ENCODE peak calls at places on chromosomes 1 and 21, in five cellular contexts. R, E, A, F and P are unnamed samples.

GRCh38 chr1:177526201-177526600 is 355.4 kb downstream of the BRINP2 start:
- DNase-seq in F (no peak), E (no peak), A (no peak), R (no peak), P (no peak)

GRCh38 chr1:91803133-91803532 is 82.8 kb downstream of the TGFBR3 start:
- DNase-seq in F (peak; percentile 46), A (no peak), E (peak; percentile 50), R (no peak), P (peak; percentile 72)

GRCh38 chr1:172726740-172727139 is 67.8 kb downstream of the FASLG start:
- DNase-seq in R (no peak), A (no peak), F (no peak), E (no peak), P (no peak)

GRCh38 chr1:166903232-166903631 is 27.2 kb upstream of the TADA1 start:
- DNase-seq in F (no peak), A (no peak), E (no peak), R (no peak), P (no peak)

GRCh38 chr1:224640587-224640986 is 24.5 kb downstream of the CNIH3 start:
- DNase-seq in A (no peak), R (no peak), F (no peak), E (no peak), P (no peak)

GRCh38 chr1:89704014-89704413 is 71.1 kb downstream of the LRRC8C start:
- DNase-seq in R (no peak), F (no peak), E (no peak), A (no peak), P (no peak)

GRCh38 chr1:247373721-247374141 is 42.1 kb upstream of the ZNF496 start:
- DNase-seq in R (peak; percentile 54), E (peak; percentile 81), A (peak; percentile 67), F (peak; percentile 62), P (no peak)

GRCh38 chr1:59057211-59057694 is 239.6 kb upstream of the FGGY start:
- DNase-seq in A (no peak), F (peak; percentile 99), E (peak; percentile 99), R (peak; percentile 69), P (peak; percentile 89)

GRCh38 chr1:229364216-229365065 is 21.6 kb upstream of the CCSAP start:
- DNase-seq in F (no peak), R (no peak), A (no peak), E (no peak), P (no peak)

GRCh38 chr21:35375115-35375514 is 326.0 kb upstream of the RUNX1 start:
- DNase-seq in R (no peak), F (peak; percentile 69), E (peak; percentile 93), A (no peak), P (no peak)

GRCh38 chr1:162690672-162691434 is 58.6 kb downstream of the DDR2 start:
- DNase-seq in R (peak; percentile 93), A (no peak), E (peak; percentile 98), F (peak; percentile 86), P (peak; percentile 90)

GRCh38 chr1:175420491-175420827 is 227.9 kb upstream of the KIAA0040 start:
- DNase-seq in E (no peak), A (no peak), F (no peak), R (no peak), P (no peak)

GRCh38 chr21:32414579-32415358 is 2.3 kb downstream of the EVA1C start:
- DNase-seq in F (peak; percentile 55), R (no peak), A (no peak), E (peak; percentile 66), P (no peak)

GRCh38 chr1:231334079-231334666 is 3.5 kb downstream of the EXOC8 start:
- DNase-seq in E (no peak), R (no peak), F (no peak), A (no peak), P (no peak)

GRCh38 chr1:231335663-231336602 is 1.7 kb downstream of the EXOC8 start:
- DNase-seq in E (peak; percentile 47), F (peak; percentile 29), A (no peak), R (no peak), P (no peak)

GRCh38 chr1:231337043-231337471 is 595 bp downstream of the EXOC8 start:
- DNase-seq in A (no peak), R (no peak), E (no peak), F (no peak), P (peak; percentile 68)

GRCh38 chr1:231332761-231333160 is 4.9 kb downstream of the EXOC8 start:
- DNase-seq in F (no peak), E (no peak), R (no peak), A (no peak), P (no peak)

DNA sequence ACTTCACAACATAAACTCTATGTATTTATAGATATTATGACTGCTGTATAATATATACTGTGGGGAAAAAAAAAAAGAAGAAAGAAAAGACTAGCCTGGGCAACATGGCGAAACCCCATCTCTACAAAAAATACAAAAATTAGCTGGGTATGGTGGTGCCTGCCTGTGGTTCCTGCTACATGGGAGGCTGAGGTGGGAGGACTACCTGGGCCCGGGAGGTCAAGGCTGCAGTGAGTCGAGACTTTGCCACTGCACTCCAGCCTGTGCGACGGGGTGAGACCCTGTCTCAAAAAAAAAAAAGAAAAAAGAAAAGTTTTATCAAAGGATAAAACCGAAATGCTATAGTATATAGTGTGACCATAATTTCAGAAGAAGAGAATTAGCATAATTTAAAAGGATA is 2.7 kb downstream of the EXOC8 start:
- DNase-seq in E (no peak), A (no peak), R (no peak), F (no peak), P (no peak)
- H3K4me3 ChIP-seq in E (peak overlapping the region; percentile 98), A (peak overlapping the region; percentile 98), R (no peak overlapping the region), F (peak overlapping the region; percentile 62), P (peak overlapping the region; percentile 97)

GRCh38 chr1:228242313-228242864 is 34.5 kb downstream of the OBSCN start:
- DNase-seq in E (no peak), A (no peak), F (no peak), R (no peak), P (no peak)
- H3K9me3 ChIP-seq in E (no peaks in the 10 kb centered on the region), A (peaks cover 23% of the 10 kb centered on the region), F (no peaks in the 10 kb centered on the region), R (peaks cover 10% of the 10 kb centered on the region), P (peaks cover 57% of the 10 kb centered on the region)

GRCh38 chr1:10494754-10495474 is 20.2 kb downstream of the PEX14 start:
- DNase-seq in F (peak; percentile 69), E (peak; percentile 78), A (peak; percentile 85), R (peak; percentile 69), P (peak; percentile 75)

GRCh38 chr1:10495942-10496341 is 21.2 kb downstream of the PEX14 start:
- DNase-seq in R (no peak), F (no peak), A (no peak), E (no peak), P (no peak)

GRCh38 chr1:10497109-10497508 is 22.4 kb downstream of the PEX14 start:
- DNase-seq in R (no peak), A (no peak), E (no peak), F (no peak), P (no peak)

GRCh38 chr1:10494418-10494753 is 19.6 kb downstream of the PEX14 start:
- DNase-seq in F (no peak), A (no peak), R (no peak), E (no peak), P (no peak)

DNA sequence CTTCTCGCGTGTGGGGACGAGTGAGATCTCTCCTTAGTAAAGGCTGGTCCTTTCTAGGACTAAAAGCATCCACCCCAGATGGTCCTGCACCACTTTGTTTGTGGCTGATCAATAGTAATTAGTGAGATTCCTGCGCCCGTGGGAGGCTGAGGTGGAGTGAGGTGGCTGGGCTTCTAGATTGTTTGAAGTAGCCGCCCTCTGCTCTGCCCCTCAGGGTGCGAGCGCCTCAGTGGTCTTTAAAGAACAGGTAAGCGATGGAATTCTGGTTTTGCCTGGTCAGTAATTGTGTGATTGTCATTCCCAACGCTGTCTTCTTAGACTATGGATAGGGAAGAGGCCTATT is 20.7 kb downstream of the PEX14 start:
- DNase-seq in E (no peak), A (no peak), F (no peak), R (no peak), P (no peak)
- H3K4me3 ChIP-seq in E (peak overlapping the region; percentile 72), A (peak overlapping the region; percentile 28), F (no peak overlapping the region), R (no peak overlapping the region), P (no peak overlapping the region)

GRCh38 chr1:180387413-180387812 is 115.0 kb downstream of the ACBD6 start:
- DNase-seq in F (no peak), E (no peak), A (no peak), R (no peak), P (no peak)
- H3K9me3 ChIP-seq in F (no peaks in the 10 kb centered on the region), E (no peaks in the 10 kb centered on the region), A (peaks cover 20% of the 10 kb centered on the region), R (peaks cover 14% of the 10 kb centered on the region), P (peaks cover 12% of the 10 kb centered on the region)

DNA sequence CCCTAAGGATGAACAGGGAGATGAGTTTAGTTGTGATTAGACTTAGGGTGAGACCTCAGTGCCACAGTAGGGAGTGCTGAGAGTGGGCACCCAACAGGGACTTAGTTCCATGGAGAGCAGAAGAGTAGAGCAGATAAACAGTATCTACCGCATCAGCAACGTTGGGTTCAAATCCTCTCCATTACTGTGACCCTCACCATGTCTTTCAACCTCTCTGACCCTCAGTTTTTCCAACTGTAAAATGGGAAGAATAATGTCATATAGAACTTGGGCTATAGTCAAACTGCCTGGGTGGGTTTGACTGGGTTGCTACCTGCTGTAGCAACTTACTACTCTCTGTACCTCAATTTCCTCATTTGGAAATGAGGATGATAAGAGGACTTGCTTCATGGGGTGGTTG is 6.7 kb upstream of the DISP3 start:
- DNase-seq in R (no peak), F (no peak), E (no peak), A (no peak), P (no peak)
- H3K4me3 ChIP-seq in R (no peak overlapping the region), F (no peak overlapping the region), E (no peak overlapping the region), A (no peak overlapping the region), P (no peak overlapping the region)

GRCh38 chr1:5455651-5456050 is 536.6 kb downstream of the NPHP4 start:
- DNase-seq in A (no peak), E (no peak), F (no peak), R (no peak), P (no peak)
- H3K9me3 ChIP-seq in A (no peaks in the 10 kb centered on the region), E (no peaks in the 10 kb centered on the region), F (no peaks in the 10 kb centered on the region), R (peaks cover 22% of the 10 kb centered on the region), P (no peaks in the 10 kb centered on the region)

DNA sequence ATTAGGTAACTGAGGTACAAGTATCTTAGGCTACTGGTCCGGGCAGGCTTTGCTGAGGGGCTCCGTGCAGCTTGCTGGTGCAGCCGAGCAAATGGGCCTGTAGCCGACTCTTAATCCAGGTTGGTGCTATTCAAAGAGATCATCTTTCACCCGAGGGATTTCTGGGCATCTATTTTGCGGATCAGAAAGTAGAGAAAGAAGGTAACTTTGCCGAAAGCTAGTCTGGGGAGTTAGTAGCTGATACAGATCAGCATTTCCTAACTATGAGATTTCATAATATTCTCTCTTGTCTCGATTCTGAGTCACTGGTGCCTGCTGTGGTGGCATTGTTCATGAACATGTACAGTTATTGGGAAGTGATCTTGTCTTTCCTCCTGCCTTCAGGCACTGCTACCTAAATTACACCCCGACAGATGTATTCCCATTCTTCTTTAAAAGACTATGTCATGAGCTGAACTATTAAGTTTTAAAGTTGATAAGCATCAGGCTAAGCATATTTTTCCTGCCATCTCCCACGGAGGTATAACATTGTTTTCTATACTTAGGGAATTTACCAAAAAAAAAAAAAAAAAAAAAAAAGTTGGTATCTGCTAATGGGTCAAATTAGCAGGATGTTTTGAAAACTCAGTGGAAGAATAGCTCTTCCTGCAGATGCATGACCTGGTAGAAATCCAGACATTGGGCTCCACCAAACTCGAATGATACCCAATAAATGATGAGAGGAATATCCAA is 57.1 kb downstream of the NFIA start:
- DNase-seq in E (peak; percentile 93), F (peak; percentile 58), A (no peak), R (no peak), P (no peak)
- H3K4me3 ChIP-seq in E (peak overlapping the region; percentile 64), F (no peak overlapping the region), A (no peak overlapping the region), R (no peak overlapping the region), P (no peak overlapping the region)

DNA sequence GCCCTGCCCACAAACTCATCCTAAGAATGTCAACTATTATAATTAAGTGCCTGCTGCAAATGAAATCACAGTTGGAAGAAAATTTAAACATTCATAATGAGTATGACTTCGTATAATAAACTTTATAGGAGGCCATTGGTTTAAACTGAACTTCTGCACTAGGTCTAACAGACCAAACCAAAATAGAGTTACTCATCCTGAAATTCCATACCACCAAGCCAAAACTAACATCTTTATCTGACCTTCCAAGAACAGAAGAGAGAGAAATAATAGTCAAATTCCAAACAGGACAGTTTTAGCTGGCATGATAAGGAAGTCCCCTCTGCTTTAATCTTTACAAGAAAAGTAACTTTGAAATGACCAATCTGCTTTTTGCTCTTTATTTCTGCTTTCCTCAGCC is 472.3 kb upstream of the PRMT6 start:
- DNase-seq in A (no peak), F (no peak), R (no peak), E (peak; percentile 3), P (no peak)
- H3K9me3 ChIP-seq in A (no peaks in the 10 kb centered on the region), F (no peaks in the 10 kb centered on the region), R (peaks cover 3% of the 10 kb centered on the region), E (no peaks in the 10 kb centered on the region), P (no peaks in the 10 kb centered on the region)